ENCODE peak calls at places on chromosomes 13 and 19, in seven cellular contexts. E is lower leg skin, L is astrocyte of the spinal cord, P is fibroblast of pulmonary artery, D is heart right ventricle, C is choroid plexus epithelial cell, B is GM20000. K is an unnamed sample.

GRCh38 chr19:46218160-46218559 is 11.4 kb upstream of the IGFL1 start:
- DNase-seq in E (no peak), B (peak), L (peak), C (peak), D (no peak), P (peak), K (peak)

GRCh38 chr19:53424968-53425597 is 6.7 kb upstream of the ZNF761 start:
- DNase-seq in L (peak), E (peak), D (peak), P (peak), B (peak), C (peak), K (peak)

GRCh38 chr19:29771708-29772415 is 39.9 kb upstream of the CCNE1 start:
- DNase-seq in L (peak), E (no peak), C (peak), P (peak), B (peak), D (peak), K (peak)

GRCh38 chr13:52096062-52096461 is 32.8 kb downstream of the NEK5 start:
- DNase-seq in P (no peak), C (no peak), E (no peak), B (no peak), L (no peak), D (no peak), K (no peak)

GRCh38 chr19:38543807-38544568 is 73.8 kb downstream of the MAP4K1 start:
- DNase-seq in B (peak), D (peak), E (peak), C (peak), P (peak), L (peak), K (no peak)

GRCh38 chr19:33064117-33064777 is 441 bp downstream of the RHPN2 start:
- DNase-seq in D (no peak), P (no peak), B (peak), E (no peak), C (no peak), L (no peak), K (no peak)

GRCh38 chr13:90414691-90415596 is 932.5 kb upstream of the MIR17HG start:
- DNase-seq in L (peak), D (no peak), E (no peak), B (no peak), P (peak), C (peak), K (no peak)

GRCh38 chr19:21593934-21594844 is 88.8 kb downstream of the ZNF429 start:
- DNase-seq in L (no peak), E (no peak), B (no peak), P (no peak), C (no peak), D (no peak), K (no peak)

GRCh38 chr19:23946569-23946968 is 31.9 kb downstream of the ZNF726 start:
- DNase-seq in C (peak), P (peak), B (no peak), E (no peak), D (no peak), L (no peak), K (no peak)

GRCh38 chr19:35403116-35403760 is 32.4 kb downstream of the GPR42 start:
- DNase-seq in P (no peak), B (no peak), E (no peak), D (no peak), C (no peak), L (no peak), K (no peak)

GRCh38 chr19:3976495-3977241 is 5.8 kb upstream of the DAPK3 start:
- DNase-seq in B (no peak), C (no peak), L (no peak), P (no peak), E (peak), D (peak), K (no peak)

GRCh38 chr19:57362419-57362818 is 932 bp upstream of the TRAPPC2B start:
- DNase-seq in C (peak), E (no peak), D (no peak), B (no peak), P (no peak), L (no peak), K (no peak)

GRCh38 chr19:50324331-50324730 is 4.8 kb downstream of the KCNC3 start:
- DNase-seq in C (no peak), E (no peak), P (no peak), L (no peak), D (no peak), B (peak), K (no peak)

GRCh38 chr19:58334691-58335249 is 8.0 kb downstream of the ZSCAN22 start:
- DNase-seq in C (no peak), L (no peak), P (no peak), E (no peak), D (no peak), B (no peak), K (no peak)

GRCh38 chr19:18590273-18591272 is 2.0 kb downstream of the REX1BD start:
- DNase-seq in D (no peak), P (peak), C (peak), E (no peak), L (peak), B (peak), K (peak)

GRCh38 chr13:50060718-50061117 is 45.5 kb downstream of the KCNRG start:
- DNase-seq in D (no peak), P (no peak), C (no peak), L (no peak), B (no peak), E (no peak), K (no peak)

GRCh38 chr19:34300380-34300779 is 46.0 kb downstream of the GARRE1 start:
- DNase-seq in P (no peak), B (no peak), C (no peak), D (no peak), L (no peak), E (no peak), K (no peak)

GRCh38 chr19:22528956-22529355 is 105.2 kb upstream of the ZNF492 start:
- DNase-seq in E (no peak), D (no peak), L (no peak), B (no peak), C (no peak), P (no peak), K (no peak)

GRCh38 chr19:336067-336614 is 8.5 kb downstream of the MIER2 start:
- DNase-seq in B (no peak), L (no peak), E (no peak), P (no peak), D (no peak), C (peak), K (no peak)

GRCh38 chr13:99932912-99933311 is 38.7 kb downstream of the ZIC5 start:
- DNase-seq in P (no peak), L (no peak), C (no peak), D (no peak), B (no peak), E (no peak), K (no peak)

GRCh38 chr13:112341446-112341845 is 34.7 kb upstream of the SPACA7 start:
- DNase-seq in B (no peak), C (no peak), L (no peak), P (no peak), D (no peak), E (no peak), K (no peak)

GRCh38 chr19:19305066-19305465 is 15.2 kb downstream of the SUGP1 start:
- DNase-seq in C (no peak), E (no peak), L (no peak), D (no peak), B (peak), P (no peak), K (no peak)

GRCh38 chr19:29855087-29855486 is 43.3 kb downstream of the CCNE1 start:
- DNase-seq in B (no peak), P (no peak), L (no peak), E (no peak), D (no peak), C (no peak), K (no peak)

GRCh38 chr19:48565090-48565489 is 13.1 kb downstream of the SULT2B1 start:
- DNase-seq in E (no peak), L (no peak), P (peak), D (no peak), C (peak), B (no peak), K (no peak)

GRCh38 chr19:41588497-41589209 is 12.7 kb downstream of the CEACAM21 start:
- DNase-seq in L (peak), D (peak), B (peak), C (peak), E (no peak), P (peak), K (peak)

GRCh38 chr19:1422360-1422759 is 15.0 kb downstream of the DAZAP1 start:
- DNase-seq in P (no peak), B (no peak), C (no peak), L (no peak), E (no peak), D (no peak), K (no peak)

GRCh38 chr19:49331616-49332055 is 3.6 kb upstream of the CD37 start:
- DNase-seq in L (peak), C (peak), E (no peak), P (peak), D (no peak), B (peak), K (no peak)

GRCh38 chr19:1624458-1624857 is 19.2 kb upstream of the UQCR11 start:
- DNase-seq in E (peak), B (peak), D (peak), C (peak), P (peak), L (peak), K (peak)

GRCh38 chr13:67147257-67148218 is 82.6 kb downstream of the PCDH9 start:
- DNase-seq in E (no peak), C (peak), D (peak), L (peak), P (peak), B (no peak), K (no peak)

GRCh38 chr19:29329460-29330134 is 116.6 kb upstream of the UQCRFS1 start:
- DNase-seq in E (no peak), B (no peak), L (no peak), P (no peak), D (no peak), C (no peak), K (peak)

GRCh38 chr13:34155931-34156607 is 338.1 kb downstream of the RFC3 start:
- DNase-seq in E (no peak), P (peak), C (peak), B (no peak), L (peak), D (no peak), K (no peak)

GRCh38 chr13:33126909-33127607 is 110.8 kb downstream of the KL start:
- DNase-seq in B (no peak), L (no peak), E (no peak), C (no peak), D (no peak), P (peak), K (no peak)
- TF ChIP-seq CTCF in B (no peak), L (peak), E (no peak), C (no peak), D (peak), P (peak), K (no peak)

GRCh38 chr13:35179494-35179893 is 237.4 kb downstream of the NBEA start:
- DNase-seq in D (no peak), B (no peak), E (no peak), L (no peak), C (peak), P (peak), K (no peak)

GRCh38 chr13:35179920-35180663 is 238.0 kb downstream of the NBEA start:
- DNase-seq in D (no peak), C (no peak), E (no peak), L (no peak), P (no peak), B (no peak), K (no peak)
- TF ChIP-seq CTCF in D (no peak), C (no peak), E (no peak), L (no peak), P (no peak), B (no peak), K (no peak)

GRCh38 chr13:46475586-46475991 is 77.4 kb upstream of the LRCH1 start:
- DNase-seq in E (peak), L (peak), B (no peak), C (peak), P (peak), D (no peak), K (no peak)
- TF ChIP-seq CTCF in E (no peak), L (no peak), B (no peak), C (no peak), P (no peak), D (no peak), K (no peak)

DNA sequence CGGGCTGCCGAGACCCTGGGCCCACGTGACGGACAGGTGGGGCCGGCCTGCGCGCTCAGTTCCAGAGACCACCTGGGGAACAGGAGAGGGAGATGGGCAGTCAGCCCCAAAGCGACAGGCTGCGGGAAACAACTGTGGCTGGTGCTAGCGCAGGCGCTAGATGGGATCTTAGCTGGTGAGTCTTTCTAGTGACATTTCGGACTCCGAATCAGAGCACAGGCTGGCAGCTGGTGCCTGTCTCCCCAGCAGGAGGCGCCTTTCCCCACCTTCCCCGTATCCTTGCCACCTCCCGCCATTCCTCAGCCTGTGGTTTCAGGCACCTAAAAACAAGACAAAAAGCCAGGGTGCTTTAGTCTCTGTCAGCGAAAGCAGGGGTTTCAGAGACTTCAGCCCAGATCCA is 19.4 kb upstream of the RANBP3 start:
- DNase-seq in L (no peak), D (no peak), E (no peak), B (no peak), C (no peak), P (no peak), K (peak)
- TF ChIP-seq CTCF in L (peak), D (no peak), E (no peak), B (no peak), C (peak), P (peak), K (peak)

K was measured in nephron progenitor cell.